ENCODE peak calls at places on chromosomes 6 and 20, in ten cellular contexts. O, J, U, Y, M, T, G, L, S and Z are unnamed samples.

GRCh38 chr6:169335301-169335700 is 81.7 kb upstream of the THBS2 start:
- DNase-seq in O (no peak), J (no peak), U (no peak), Y (no peak), M (no peak), T (peak; percentile 53), G (no peak), L (no peak), S (no peak), Z (no peak)

GRCh38 chr20:54172856-54173652 is 732 bp downstream of the CYP24A1 start:
- DNase-seq in O (no peak), J (peak; percentile 84), U (no peak), Y (no peak), M (peak; percentile 54), T (peak; percentile 31), G (no peak), L (peak; percentile 16), S (peak; percentile 49), Z (peak; percentile 5)

GRCh38 chr6:142373268-142374089 is 71.7 kb downstream of the ADGRG6 start:
- DNase-seq in O (no peak), J (no peak), U (no peak), Y (no peak), M (no peak), T (no peak), G (no peak), L (no peak), S (no peak), Z (no peak)

GRCh38 chr6:20188630-20189075 is 23.6 kb downstream of the MBOAT1 start:
- DNase-seq in O (no peak), J (no peak), U (no peak), Y (no peak), M (no peak), T (no peak), G (no peak), L (no peak), S (no peak), Z (no peak)

GRCh38 chr6:71367763-71368162 is 79.2 kb downstream of the OGFRL1 start:
- DNase-seq in O (no peak), J (no peak), U (no peak), Y (no peak), M (no peak), T (peak; percentile 63), G (no peak), L (no peak), S (no peak), Z (peak; percentile 12)

GRCh38 chr20:57498425-57499400 is 26.2 kb downstream of the CTCFL start:
- DNase-seq in O (no peak), J (peak; percentile 72), U (peak; percentile 9), Y (peak; percentile 29), M (peak; percentile 18), T (peak; percentile 38), G (no peak), L (no peak), S (no peak), Z (peak; percentile 21)

GRCh38 chr6:40349566-40350192 is 237.5 kb downstream of the LRFN2 start:
- DNase-seq in O (no peak), J (peak; percentile 10), U (no peak), Y (no peak), M (no peak), T (no peak), G (no peak), L (no peak), S (no peak), Z (no peak)

GRCh38 chr6:139699335-139699734 is 324.9 kb upstream of the CITED2 start:
- DNase-seq in O (no peak), J (no peak), U (no peak), Y (no peak), M (no peak), T (peak; percentile 67), G (no peak), L (no peak), S (no peak), Z (no peak)

GRCh38 chr6:163248051-163248450 is 166.5 kb upstream of the QKI start:
- DNase-seq in O (no peak), J (no peak), U (no peak), Y (no peak), M (no peak), T (no peak), G (no peak), L (no peak), S (no peak), Z (no peak)

GRCh38 chr20:39291301-39291700 is 329.2 kb downstream of the DHX35 start:
- DNase-seq in O (no peak), J (no peak), U (no peak), Y (no peak), M (no peak), T (no peak), G (no peak), L (no peak), S (no peak), Z (no peak)

GRCh38 chr6:156242206-156242605 is 535.0 kb upstream of the ARID1B start:
- DNase-seq in O (no peak), J (no peak), U (no peak), Y (no peak), M (no peak), T (no peak), G (no peak), L (no peak), S (no peak), Z (no peak)

GRCh38 chr20:50193169-50193850 is 2.7 kb downstream of the CEBPB start:
- DNase-seq in O (no peak), J (peak; percentile 51), U (no peak), Y (no peak), M (no peak), T (no peak), G (no peak), L (no peak), S (no peak), Z (no peak)

GRCh38 chr20:63696311-63696627 is 183 bp upstream of the TNFRSF6B start:
- DNase-seq in O (peak; percentile 63), J (peak; percentile 97), U (peak; percentile 20), Y (no peak), M (no peak), T (peak; percentile 75), G (no peak), L (no peak), S (no peak), Z (no peak)

GRCh38 chr6:34718867-34719441 is 22.4 kb upstream of the ILRUN start:
- DNase-seq in O (no peak), J (no peak), U (no peak), Y (no peak), M (no peak), T (peak; percentile 15), G (no peak), L (no peak), S (no peak), Z (no peak)

GRCh38 chr6:79369026-79369425 is 134.5 kb upstream of the HMGN3 start:
- DNase-seq in O (no peak), J (no peak), U (no peak), Y (no peak), M (no peak), T (no peak), G (no peak), L (no peak), S (no peak), Z (no peak)

GRCh38 chr6:11460001-11460668 is 77.4 kb upstream of the TMEM170B start:
- DNase-seq in O (peak; percentile 66), J (no peak), U (no peak), Y (peak; percentile 24), M (no peak), T (peak; percentile 40), G (no peak), L (no peak), S (no peak), Z (no peak)

GRCh38 chr6:106165885-106166485 is 79.8 kb downstream of the PRDM1 start:
- DNase-seq in O (no peak), J (no peak), U (no peak), Y (peak; percentile 21), M (peak; percentile 24), T (peak; percentile 53), G (no peak), L (no peak), S (no peak), Z (peak; percentile 8)

GRCh38 chr6:114879719-114880118 is 536.9 kb upstream of the HS3ST5 start:
- DNase-seq in O (no peak), J (no peak), U (no peak), Y (no peak), M (no peak), T (no peak), G (no peak), L (no peak), S (no peak), Z (no peak)

GRCh38 chr6:22442826-22443225 is 126.5 kb upstream of the HDGFL1 start:
- DNase-seq in O (no peak), J (no peak), U (no peak), Y (no peak), M (no peak), T (peak; percentile 95), G (no peak), L (no peak), S (no peak), Z (no peak)

GRCh38 chr6:151300267-151300930 is 60.6 kb downstream of the AKAP12 start:
- DNase-seq in O (no peak), J (no peak), U (no peak), Y (no peak), M (no peak), T (no peak), G (no peak), L (no peak), S (no peak), Z (no peak)

GRCh38 chr20:63351811-63352591 is 9.1 kb downstream of the CHRNA4 start:
- DNase-seq in O (no peak), J (peak; percentile 96), U (no peak), Y (no peak), M (peak; percentile 74), T (no peak), G (peak; percentile 46), L (peak; percentile 50), S (no peak), Z (peak; percentile 79)

GRCh38 chr6:133467231-133467981 is 226.2 kb downstream of the EYA4 start:
- DNase-seq in O (no peak), J (no peak), U (no peak), Y (peak; percentile 22), M (no peak), T (no peak), G (no peak), L (no peak), S (no peak), Z (no peak)

GRCh38 chr6:85143686-85144085 is 306.2 kb upstream of the NT5E start:
- DNase-seq in O (no peak), J (no peak), U (no peak), Y (no peak), M (no peak), T (no peak), G (no peak), L (no peak), S (no peak), Z (no peak)

GRCh38 chr6:156348376-156348775 is 428.8 kb upstream of the ARID1B start:
- DNase-seq in O (no peak), J (no peak), U (no peak), Y (no peak), M (no peak), T (no peak), G (no peak), L (no peak), S (no peak), Z (peak; percentile 75)

GRCh38 chr6:132220800-132221199 is 180.5 kb downstream of the MOXD1 start:
- DNase-seq in O (no peak), J (no peak), U (no peak), Y (no peak), M (no peak), T (no peak), G (no peak), L (no peak), S (no peak), Z (no peak)

GRCh38 chr6:27894839-27895762 is 17.1 kb downstream of the OR2B2 start:
- DNase-seq in O (peak; percentile 83), J (peak; percentile 63), U (peak; percentile 79), Y (peak; percentile 80), M (peak; percentile 83), T (peak; percentile 83), G (no peak), L (peak; percentile 46), S (peak; percentile 66), Z (peak; percentile 40)

GRCh38 chr6:119108076-119108475 is 29.6 kb upstream of the FAM184A start:
- DNase-seq in O (no peak), J (no peak), U (no peak), Y (no peak), M (no peak), T (no peak), G (no peak), L (no peak), S (no peak), Z (no peak)

GRCh38 chr6:69311888-69312287 is 484.9 kb downstream of the LMBRD1 start:
- DNase-seq in O (no peak), J (no peak), U (no peak), Y (no peak), M (no peak), T (no peak), G (no peak), L (no peak), S (no peak), Z (no peak)